ENCODE peak calls at places on chromosome 5, in four cellular contexts. G, R, V and M are unnamed samples.

GRCh38 chr5:136020383-136021015 is 8.3 kb upstream of the TGFBI start:
- DNase-seq in G (no peak), R (no peak), V (peak; percentile 61), M (no peak)

GRCh38 chr5:177134653-177135225 is 1.2 kb downstream of the NSD1 start:
- DNase-seq in G (no peak), R (no peak), V (no peak), M (no peak)

GRCh38 chr5:170293273-170293672 is 4.3 kb downstream of the LCP2 start:
- DNase-seq in G (peak; percentile 78), R (no peak), V (no peak), M (no peak)

GRCh38 chr5:1785062-1785461 is 14.6 kb downstream of the MRPL36 start:
- DNase-seq in G (no peak), R (no peak), V (no peak), M (no peak)

GRCh38 chr5:170424629-170425028 is 35.5 kb upstream of the KCNMB1 start:
- DNase-seq in G (no peak), R (no peak), V (no peak), M (no peak)

GRCh38 chr5:44919560-44919959 is 110.8 kb downstream of the MRPS30 start:
- DNase-seq in G (no peak), R (no peak), V (no peak), M (no peak)

GRCh38 chr5:135488727-135489465 is 36.7 kb upstream of the TIFAB start:
- DNase-seq in G (no peak), R (peak; percentile 65), V (peak; percentile 10), M (peak; percentile 50)

GRCh38 chr5:57817001-57817453 is 334.4 kb upstream of the ACTBL2 start:
- DNase-seq in G (no peak), R (no peak), V (no peak), M (no peak)

GRCh38 chr5:84885479-84886258 is 501.0 kb upstream of the EDIL3 start:
- DNase-seq in G (no peak), R (no peak), V (no peak), M (no peak)

GRCh38 chr5:52419357-52419756 is 368.4 kb upstream of the ITGA1 start:
- DNase-seq in G (no peak), R (no peak), V (no peak), M (no peak)

GRCh38 chr5:95331358-95331757 is 46.5 kb upstream of the MCTP1 start:
- DNase-seq in G (no peak), R (no peak), V (no peak), M (no peak)

GRCh38 chr5:38896760-38897159 is 50.9 kb downstream of the OSMR start:
- DNase-seq in G (no peak), R (no peak), V (no peak), M (no peak)

GRCh38 chr5:156879665-156880285 is 29.7 kb downstream of the PPP1R2B start:
- DNase-seq in G (no peak), R (no peak), V (no peak), M (no peak)

GRCh38 chr5:35246928-35247644 is 16.8 kb upstream of the PRLR start:
- DNase-seq in G (no peak), R (no peak), V (no peak), M (no peak)

DNA sequence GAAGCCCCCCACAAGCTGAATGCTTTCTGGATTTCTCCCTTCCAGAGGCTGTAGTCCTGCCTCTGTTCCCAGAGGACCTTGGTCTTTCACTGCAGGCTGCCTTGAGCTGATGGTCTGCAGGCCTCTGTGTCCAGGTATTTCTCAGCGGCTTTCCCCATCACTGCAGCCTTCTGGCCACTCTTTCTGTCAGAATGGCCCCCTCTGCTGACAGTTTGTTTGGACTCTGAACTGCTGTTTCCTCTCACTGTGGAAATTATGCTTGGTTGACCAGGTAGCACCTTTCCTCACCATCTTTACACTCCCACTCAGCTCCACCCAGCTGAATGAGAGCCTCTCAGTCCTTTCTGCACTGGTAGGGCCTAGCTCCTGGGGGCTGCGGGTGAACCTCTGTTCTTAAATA is 230.0 kb downstream of the TENT4A start:
- DNase-seq in G (no peak), R (no peak), V (no peak), M (no peak)
- TF ChIP-seq CTCF in G (no peak), R (no peak), V (no peak), M (no peak)

GRCh38 chr5:26487553-26487952 is 550.8 kb downstream of the CDH9 start:
- DNase-seq in G (no peak), R (no peak), V (no peak), M (no peak)
- TF ChIP-seq CTCF in G (no peak), R (no peak), V (no peak), M (no peak)

GRCh38 chr5:160672521-160672920 is 179.5 kb downstream of the ATP10B start:
- DNase-seq in G (no peak), R (no peak), V (no peak), M (no peak)

GRCh38 chr5:160675988-160676387 is 176.0 kb downstream of the ATP10B start:
- DNase-seq in G (no peak), R (no peak), V (no peak), M (no peak)
- TF ChIP-seq CTCF in G (no peak), R (no peak), V (no peak), M (no peak)

GRCh38 chr5:125411163-125412050 is 665.0 kb upstream of the ZNF608 start:
- DNase-seq in G (no peak), R (peak; percentile 39), V (no peak), M (no peak)

GRCh38 chr5:125410501-125411162 is 664.2 kb upstream of the ZNF608 start:
- DNase-seq in G (no peak), R (no peak), V (no peak), M (no peak)

GRCh38 chr5:125413861-125414260 is 667.4 kb upstream of the ZNF608 start:
- DNase-seq in G (no peak), R (no peak), V (no peak), M (no peak)

GRCh38 chr5:125412561-125413535 is 666.4 kb upstream of the ZNF608 start:
- DNase-seq in G (no peak), R (peak; percentile 54), V (no peak), M (peak; percentile 49)

DNA sequence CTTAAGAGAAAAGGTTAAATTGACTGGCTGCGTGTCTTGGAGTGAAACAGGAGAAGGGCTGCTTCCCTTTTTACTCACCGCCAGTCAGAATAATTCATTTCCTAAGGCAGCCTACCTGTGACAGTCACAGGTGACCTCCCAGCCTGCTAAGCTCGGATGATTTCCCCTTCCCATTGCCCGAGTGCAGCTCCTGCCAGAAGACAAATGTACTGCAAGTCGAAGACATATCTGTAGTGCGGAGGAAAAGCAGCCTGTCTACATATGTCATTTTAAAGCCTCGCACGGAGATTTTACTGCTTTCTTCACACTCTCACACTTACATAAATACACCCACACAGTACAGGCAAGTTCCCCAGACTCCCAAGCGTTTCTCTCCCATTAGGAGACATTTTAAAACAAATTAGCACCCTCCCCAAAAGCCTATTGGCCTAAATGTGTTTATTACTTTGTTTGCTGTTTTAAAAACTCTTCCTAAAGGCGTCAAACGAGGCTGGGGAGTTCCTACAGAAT is 665.7 kb upstream of the ZNF608 start:
- DNase-seq in G (no peak), R (no peak), V (no peak), M (no peak)
- TF ChIP-seq CTCF in G (no peak), R (no peak), V (no peak), M (no peak)

GRCh38 chr5:10304932-10305331 is 2.8 kb downstream of the CMBL start:
- DNase-seq in G (no peak), R (no peak), V (no peak), M (no peak)
- TF ChIP-seq CTCF in G (no peak), R (no peak), V (no peak), M (no peak)

DNA sequence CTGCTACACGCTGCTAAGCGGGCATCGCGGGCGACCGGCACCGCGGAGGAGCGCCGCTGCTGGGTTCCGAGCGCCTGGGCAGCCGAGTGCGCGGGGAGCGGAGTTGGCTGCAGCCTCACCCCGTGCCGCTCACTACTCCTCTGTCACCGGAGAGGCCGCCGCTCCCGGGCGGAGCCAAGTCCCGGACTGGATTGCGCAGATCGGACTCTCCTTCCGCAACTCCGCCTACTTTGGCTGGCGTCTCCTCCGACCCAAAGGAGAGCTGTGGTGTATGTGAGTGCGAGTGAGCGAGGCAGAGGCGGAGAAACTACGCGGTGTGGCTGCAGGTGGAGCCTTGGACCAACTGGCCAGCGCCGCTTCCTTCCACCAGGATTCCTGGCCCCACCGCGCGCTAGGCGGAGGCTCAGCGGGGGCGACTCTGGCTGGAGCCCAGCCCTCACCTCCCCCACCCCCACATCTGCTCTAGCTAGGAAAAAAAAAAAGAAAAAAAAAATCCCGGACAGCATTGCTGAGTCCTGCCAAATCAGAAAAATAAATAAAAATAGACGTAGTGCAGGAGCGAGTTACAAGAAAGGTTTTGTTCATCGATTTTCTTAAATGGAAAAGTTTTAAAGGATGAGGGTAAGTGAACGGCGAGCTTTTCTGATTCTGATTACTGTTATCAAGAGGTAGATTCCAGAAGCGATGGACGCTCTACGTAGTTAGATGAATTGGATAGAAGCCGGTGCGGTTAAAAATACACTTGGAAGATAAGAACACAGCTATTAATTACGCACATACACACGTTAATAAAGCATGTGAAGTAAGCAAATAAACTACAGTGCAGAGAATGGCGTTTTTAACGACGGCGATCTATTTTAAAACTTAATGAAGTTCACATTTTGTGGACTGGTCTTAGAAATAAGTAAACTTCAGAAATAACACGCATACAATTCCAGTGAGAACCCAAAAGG is at the start of gene SEMA6A:
- DNase-seq in G (no peak), R (peak; percentile 91), V (peak; percentile 20), M (peak; percentile 95)
- TF ChIP-seq CTCF in G (no peak), R (no peak), V (no peak), M (peak; percentile 40)

GRCh38 chr5:172666251-172666650 is 25.2 kb downstream of the NEURL1B start:
- DNase-seq in G (no peak), R (no peak), V (no peak), M (no peak)
- TF ChIP-seq CTCF in G (no peak), R (no peak), V (no peak), M (no peak)

GRCh38 chr5:172772112-172772906 is 1.3 kb upstream of the DUSP1 start:
- DNase-seq in G (peak; percentile 89), R (peak; percentile 86), V (peak; percentile 90), M (peak; percentile 67)
- TF ChIP-seq CTCF in G (peak; percentile 87), R (peak; percentile 81), V (peak; percentile 87), M (peak; percentile 91)

DNA sequence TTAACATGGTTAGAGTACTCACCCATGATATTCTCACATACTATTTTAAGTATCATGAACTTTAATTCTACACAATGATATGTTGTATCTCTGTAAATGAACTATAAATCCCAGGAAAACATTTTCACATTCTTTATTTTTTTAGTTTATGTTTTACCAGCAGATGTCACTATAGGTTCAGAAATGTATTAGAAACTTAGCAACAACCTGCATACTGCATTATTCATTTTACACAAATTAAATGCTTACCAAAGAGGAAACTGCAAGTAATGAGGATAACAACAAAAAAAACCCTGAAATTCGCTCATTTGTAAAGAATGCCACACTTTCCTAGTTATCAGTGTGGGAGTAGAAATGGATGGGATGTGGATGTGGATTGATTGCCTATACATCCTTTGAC is 217.5 kb upstream of the OTULINL start:
- DNase-seq in G (no peak), R (no peak), V (no peak), M (no peak)
- TF ChIP-seq CTCF in G (peak; percentile 28), R (no peak), V (no peak), M (no peak)

GRCh38 chr5:122908662-122909061 is 63.2 kb downstream of the SNX24 start:
- DNase-seq in G (no peak), R (no peak), V (no peak), M (no peak)
- TF ChIP-seq CTCF in G (no peak), R (no peak), V (no peak), M (no peak)